ENCODE peak calls at places on chromosome 17, in nine cellular contexts. One of them, this sample, is unnamed.

GRCh38 chr17:81053043-81053970 is 18.4 kb downstream of the BAIAP2 start:
- DNase-seq in cardiac muscle cell: no peak
- DNase-seq in mucosa of descending colon: no peak
- DNase-seq in uterus: no peak
- DNase-seq in cardiac fibroblast: no peak
- DNase-seq in prostate gland: no peak
- DNase-seq in HFF-Myc: no peak
- DNase-seq in lower lobe of right lung: no peak
- DNase-seq in upper lobe of right lung: no peak
- DNase-seq in this sample: no peak

GRCh38 chr17:81703747-81704654 is 834 bp downstream of the MRPL12 start:
- DNase-seq in cardiac fibroblast: no peak
- DNase-seq in HFF-Myc: no peak
- DNase-seq in mucosa of descending colon: no peak
- DNase-seq in lower lobe of right lung: no peak
- DNase-seq in cardiac muscle cell: no peak
- DNase-seq in prostate gland: no peak
- DNase-seq in upper lobe of right lung: no peak
- DNase-seq in uterus: no peak
- DNase-seq in this sample: no peak

GRCh38 chr17:67390646-67391480 is 13.8 kb downstream of the PITPNC1 start:
- DNase-seq in uterus: peak; percentile 37
- DNase-seq in lower lobe of right lung: peak; percentile 52
- DNase-seq in upper lobe of right lung: no peak
- DNase-seq in cardiac fibroblast: peak; percentile 97
- DNase-seq in mucosa of descending colon: no peak
- DNase-seq in HFF-Myc: peak; percentile 63
- DNase-seq in cardiac muscle cell: no peak
- DNase-seq in prostate gland: peak; percentile 76
- DNase-seq in this sample: peak; percentile 94

GRCh38 chr17:17472333-17472920 is 4.4 kb upstream of the MED9 start:
- DNase-seq in lower lobe of right lung: no peak
- DNase-seq in upper lobe of right lung: no peak
- DNase-seq in prostate gland: no peak
- DNase-seq in HFF-Myc: no peak
- DNase-seq in cardiac fibroblast: no peak
- DNase-seq in uterus: no peak
- DNase-seq in cardiac muscle cell: no peak
- DNase-seq in mucosa of descending colon: no peak
- DNase-seq in this sample: no peak

GRCh38 chr17:28033972-28034714 is 8.3 kb upstream of the NLK start:
- DNase-seq in HFF-Myc: peak; percentile 84
- DNase-seq in lower lobe of right lung: no peak
- DNase-seq in mucosa of descending colon: no peak
- DNase-seq in uterus: no peak
- DNase-seq in prostate gland: no peak
- DNase-seq in cardiac fibroblast: peak; percentile 97
- DNase-seq in cardiac muscle cell: no peak
- DNase-seq in upper lobe of right lung: no peak
- DNase-seq in this sample: peak; percentile 88

GRCh38 chr17:44024271-44024663 is 9.5 kb upstream of the TMEM101 start:
- DNase-seq in HFF-Myc: no peak
- DNase-seq in uterus: no peak
- DNase-seq in lower lobe of right lung: no peak
- DNase-seq in cardiac fibroblast: no peak
- DNase-seq in upper lobe of right lung: no peak
- DNase-seq in cardiac muscle cell: no peak
- DNase-seq in prostate gland: no peak
- DNase-seq in mucosa of descending colon: peak; percentile 21
- DNase-seq in this sample: no peak

GRCh38 chr17:36928450-36929125 is 8.7 kb upstream of the LHX1 start:
- DNase-seq in HFF-Myc: no peak
- DNase-seq in cardiac muscle cell: no peak
- DNase-seq in upper lobe of right lung: no peak
- DNase-seq in mucosa of descending colon: no peak
- DNase-seq in uterus: no peak
- DNase-seq in cardiac fibroblast: no peak
- DNase-seq in lower lobe of right lung: no peak
- DNase-seq in prostate gland: no peak
- DNase-seq in this sample: no peak

GRCh38 chr17:40369923-40370322 is 5.4 kb upstream of the GJD3 start:
- DNase-seq in prostate gland: no peak
- DNase-seq in uterus: no peak
- DNase-seq in cardiac muscle cell: no peak
- DNase-seq in lower lobe of right lung: no peak
- DNase-seq in upper lobe of right lung: peak; percentile 44
- DNase-seq in mucosa of descending colon: no peak
- DNase-seq in cardiac fibroblast: no peak
- DNase-seq in HFF-Myc: no peak
- DNase-seq in this sample: no peak

GRCh38 chr17:67133161-67133560 is 88.8 kb downstream of the CACNG1 start:
- DNase-seq in cardiac muscle cell: no peak
- DNase-seq in mucosa of descending colon: no peak
- DNase-seq in cardiac fibroblast: no peak
- DNase-seq in upper lobe of right lung: no peak
- DNase-seq in HFF-Myc: no peak
- DNase-seq in prostate gland: no peak
- DNase-seq in lower lobe of right lung: no peak
- DNase-seq in uterus: no peak
- DNase-seq in this sample: no peak

GRCh38 chr17:76085731-76086366 is 6.9 kb downstream of the ZACN start:
- DNase-seq in HFF-Myc: no peak
- DNase-seq in cardiac fibroblast: no peak
- DNase-seq in prostate gland: no peak
- DNase-seq in mucosa of descending colon: no peak
- DNase-seq in lower lobe of right lung: peak; percentile 34
- DNase-seq in cardiac muscle cell: no peak
- DNase-seq in uterus: no peak
- DNase-seq in upper lobe of right lung: no peak
- DNase-seq in this sample: no peak

GRCh38 chr17:21200590-21201301 is 13.2 kb downstream of the TMEM11 start:
- DNase-seq in upper lobe of right lung: no peak
- DNase-seq in HFF-Myc: no peak
- DNase-seq in cardiac fibroblast: no peak
- DNase-seq in mucosa of descending colon: no peak
- DNase-seq in uterus: no peak
- DNase-seq in cardiac muscle cell: no peak
- DNase-seq in lower lobe of right lung: no peak
- DNase-seq in prostate gland: peak; percentile 82
- DNase-seq in this sample: no peak

GRCh38 chr17:66233023-66233753 is 4.0 kb upstream of the APOH start:
- DNase-seq in cardiac muscle cell: no peak
- DNase-seq in lower lobe of right lung: no peak
- DNase-seq in cardiac fibroblast: no peak
- DNase-seq in mucosa of descending colon: no peak
- DNase-seq in upper lobe of right lung: no peak
- DNase-seq in uterus: no peak
- DNase-seq in prostate gland: no peak
- DNase-seq in HFF-Myc: no peak
- DNase-seq in this sample: no peak

GRCh38 chr17:35094902-35095301 is 24.8 kb downstream of the RAD51D start:
- DNase-seq in mucosa of descending colon: no peak
- DNase-seq in cardiac muscle cell: no peak
- DNase-seq in cardiac fibroblast: peak; percentile 94
- DNase-seq in upper lobe of right lung: no peak
- DNase-seq in lower lobe of right lung: no peak
- DNase-seq in uterus: no peak
- DNase-seq in HFF-Myc: no peak
- DNase-seq in prostate gland: no peak
- DNase-seq in this sample: peak; percentile 86

GRCh38 chr17:50687200-50688066 is 20.3 kb downstream of the ANKRD40 start:
- DNase-seq in cardiac muscle cell: no peak
- DNase-seq in uterus: peak; percentile 62
- DNase-seq in mucosa of descending colon: no peak
- DNase-seq in HFF-Myc: no peak
- DNase-seq in upper lobe of right lung: peak; percentile 63
- DNase-seq in cardiac fibroblast: no peak
- DNase-seq in lower lobe of right lung: no peak
- DNase-seq in prostate gland: no peak
- DNase-seq in this sample: peak; percentile 83

GRCh38 chr17:9021158-9021984 is at the start of gene NTN1:
- DNase-seq in prostate gland: peak; percentile 53
- DNase-seq in mucosa of descending colon: peak; percentile 59
- DNase-seq in lower lobe of right lung: peak; percentile 58
- DNase-seq in uterus: peak; percentile 54
- DNase-seq in cardiac fibroblast: peak; percentile 18
- DNase-seq in upper lobe of right lung: peak; percentile 72
- DNase-seq in HFF-Myc: no peak
- DNase-seq in cardiac muscle cell: peak; percentile 69
- DNase-seq in this sample: peak; percentile 10

GRCh38 chr17:5225668-5226457 is 8.8 kb downstream of the SCIMP start:
- DNase-seq in uterus: no peak
- DNase-seq in cardiac muscle cell: no peak
- DNase-seq in HFF-Myc: no peak
- DNase-seq in prostate gland: no peak
- DNase-seq in lower lobe of right lung: no peak
- DNase-seq in cardiac fibroblast: no peak
- DNase-seq in mucosa of descending colon: no peak
- DNase-seq in upper lobe of right lung: no peak
- DNase-seq in this sample: no peak

GRCh38 chr17:61238455-61238933 is 161.1 kb upstream of the TBX2 start:
- DNase-seq in upper lobe of right lung: no peak
- DNase-seq in mucosa of descending colon: no peak
- DNase-seq in cardiac muscle cell: no peak
- DNase-seq in cardiac fibroblast: no peak
- DNase-seq in lower lobe of right lung: no peak
- DNase-seq in uterus: no peak
- DNase-seq in HFF-Myc: no peak
- DNase-seq in prostate gland: no peak
- DNase-seq in this sample: no peak

GRCh38 chr17:68457168-68457538 is at the start of gene WIPI1:
- DNase-seq in lower lobe of right lung: peak; percentile 79
- DNase-seq in cardiac fibroblast: no peak
- DNase-seq in uterus: peak; percentile 62
- DNase-seq in mucosa of descending colon: peak; percentile 82
- DNase-seq in HFF-Myc: no peak
- DNase-seq in upper lobe of right lung: no peak
- DNase-seq in cardiac muscle cell: no peak
- DNase-seq in prostate gland: peak; percentile 43
- DNase-seq in this sample: peak; percentile 23

GRCh38 chr17:18320301-18320700 is 5.2 kb downstream of the SMCR8 start:
- DNase-seq in uterus: no peak
- DNase-seq in prostate gland: no peak
- DNase-seq in mucosa of descending colon: no peak
- DNase-seq in HFF-Myc: no peak
- DNase-seq in cardiac fibroblast: no peak
- DNase-seq in cardiac muscle cell: no peak
- DNase-seq in upper lobe of right lung: no peak
- DNase-seq in lower lobe of right lung: peak; percentile 28
- DNase-seq in this sample: no peak

GRCh38 chr17:869567-870530 is 87.7 kb downstream of the MRM3 start:
- DNase-seq in upper lobe of right lung: no peak
- DNase-seq in cardiac fibroblast: peak; percentile 60
- DNase-seq in mucosa of descending colon: no peak
- DNase-seq in HFF-Myc: no peak
- DNase-seq in prostate gland: peak; percentile 55
- DNase-seq in uterus: peak; percentile 73
- DNase-seq in lower lobe of right lung: no peak
- DNase-seq in cardiac muscle cell: no peak
- DNase-seq in this sample: peak; percentile 83

DNA sequence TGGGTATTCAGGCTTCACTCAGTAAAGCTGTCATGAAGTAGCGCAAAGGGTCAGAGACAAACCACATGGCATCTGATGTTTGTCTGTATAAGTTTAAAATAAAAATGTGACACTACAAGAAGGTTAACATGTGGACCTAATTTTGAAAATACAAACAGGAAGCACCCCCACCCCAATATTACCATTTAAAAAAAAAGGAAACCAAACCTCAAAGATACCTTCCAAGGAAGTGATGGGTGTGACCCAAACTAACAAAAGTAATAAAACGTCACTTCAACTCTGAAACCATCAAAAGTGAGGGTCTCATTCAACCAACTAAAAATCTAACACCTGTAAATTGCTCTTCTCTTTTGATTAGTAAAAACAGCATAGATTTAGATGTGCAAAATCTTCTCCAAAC is 3.6 kb downstream of the STAT5B start:
- DNase-seq in HFF-Myc: no peak
- DNase-seq in cardiac fibroblast: no peak
- DNase-seq in lower lobe of right lung: no peak
- DNase-seq in cardiac muscle cell: no peak
- DNase-seq in mucosa of descending colon: no peak
- DNase-seq in uterus: no peak
- DNase-seq in upper lobe of right lung: no peak
- DNase-seq in prostate gland: no peak
- DNase-seq in this sample: no peak
- H3K4me3 ChIP-seq in HFF-Myc: no peak overlapping the region
- H3K4me3 ChIP-seq in cardiac fibroblast: no peak overlapping the region
- H3K4me3 ChIP-seq in lower lobe of right lung: no peak overlapping the region
- H3K4me3 ChIP-seq in cardiac muscle cell: no peak overlapping the region
- H3K4me3 ChIP-seq in mucosa of descending colon: no peak overlapping the region
- H3K4me3 ChIP-seq in uterus: no peak overlapping the region
- H3K4me3 ChIP-seq in upper lobe of right lung: no peak overlapping the region
- H3K4me3 ChIP-seq in prostate gland: no peak overlapping the region
- H3K4me3 ChIP-seq in this sample: no peak overlapping the region

GRCh38 chr17:47843391-47843730 is 2.3 kb upstream of the SCRN2 start:
- DNase-seq in cardiac fibroblast: no peak
- DNase-seq in upper lobe of right lung: no peak
- DNase-seq in uterus: no peak
- DNase-seq in lower lobe of right lung: no peak
- DNase-seq in cardiac muscle cell: no peak
- DNase-seq in mucosa of descending colon: no peak
- DNase-seq in prostate gland: no peak
- DNase-seq in HFF-Myc: no peak
- DNase-seq in this sample: no peak
- TF ChIP-seq CTCF in cardiac fibroblast: no peak
- TF ChIP-seq CTCF in upper lobe of right lung: no peak
- TF ChIP-seq CTCF in uterus: no peak
- TF ChIP-seq CTCF in lower lobe of right lung: no peak
- TF ChIP-seq CTCF in cardiac muscle cell: no peak
- TF ChIP-seq CTCF in mucosa of descending colon: no peak
- TF ChIP-seq CTCF in prostate gland: no peak
- TF ChIP-seq CTCF in HFF-Myc: no peak
- TF ChIP-seq CTCF in this sample: no peak

GRCh38 chr17:2755941-2756724 is 6.7 kb upstream of the CCDC92B start:
- DNase-seq in upper lobe of right lung: no peak
- DNase-seq in cardiac muscle cell: peak; percentile 74
- DNase-seq in uterus: no peak
- DNase-seq in cardiac fibroblast: no peak
- DNase-seq in lower lobe of right lung: no peak
- DNase-seq in mucosa of descending colon: peak; percentile 53
- DNase-seq in prostate gland: no peak
- DNase-seq in HFF-Myc: no peak
- DNase-seq in this sample: no peak
- H3K4me3 ChIP-seq in upper lobe of right lung: no peak overlapping the region
- H3K4me3 ChIP-seq in cardiac muscle cell: peak overlapping the region; percentile 35
- H3K4me3 ChIP-seq in uterus: no peak overlapping the region
- H3K4me3 ChIP-seq in cardiac fibroblast: no peak overlapping the region
- H3K4me3 ChIP-seq in lower lobe of right lung: no peak overlapping the region
- H3K4me3 ChIP-seq in mucosa of descending colon: peak overlapping the region; percentile 24
- H3K4me3 ChIP-seq in prostate gland: peak overlapping the region; percentile 20
- H3K4me3 ChIP-seq in HFF-Myc: no peak overlapping the region
- H3K4me3 ChIP-seq in this sample: no peak overlapping the region

DNA sequence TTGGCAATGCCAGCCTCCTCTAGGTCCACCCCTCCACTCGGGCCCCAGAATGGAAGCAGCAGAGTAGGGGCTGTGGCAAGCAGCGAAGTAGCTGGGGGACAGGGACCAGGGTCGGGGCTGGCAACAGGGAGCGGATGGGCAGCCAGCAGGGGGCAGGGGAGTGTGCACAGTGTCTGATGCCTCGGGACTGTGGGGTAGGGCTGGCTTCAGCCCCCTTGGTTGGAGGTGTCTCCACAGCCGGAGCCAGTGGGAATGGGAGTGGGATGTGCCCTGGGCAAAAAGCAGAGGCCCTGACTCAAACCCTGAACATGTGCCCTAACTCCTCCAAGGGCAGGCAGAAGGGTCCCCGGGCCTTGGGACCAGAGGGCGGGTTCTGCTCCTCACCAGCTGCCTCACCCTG is 18.5 kb upstream of the ARHGAP27 start:
- DNase-seq in cardiac muscle cell: no peak
- DNase-seq in upper lobe of right lung: peak; percentile 64
- DNase-seq in cardiac fibroblast: no peak
- DNase-seq in mucosa of descending colon: no peak
- DNase-seq in prostate gland: no peak
- DNase-seq in lower lobe of right lung: no peak
- DNase-seq in uterus: no peak
- DNase-seq in HFF-Myc: no peak
- DNase-seq in this sample: no peak
- TF ChIP-seq CTCF in cardiac muscle cell: no peak
- TF ChIP-seq CTCF in upper lobe of right lung: no peak
- TF ChIP-seq CTCF in cardiac fibroblast: peak; percentile 14
- TF ChIP-seq CTCF in mucosa of descending colon: no peak
- TF ChIP-seq CTCF in prostate gland: no peak
- TF ChIP-seq CTCF in lower lobe of right lung: no peak
- TF ChIP-seq CTCF in uterus: no peak
- TF ChIP-seq CTCF in HFF-Myc: no peak
- TF ChIP-seq CTCF in this sample: no peak

This sample was measured in fibroblast of the aortic adventitia.